ENCODE peak calls at places on chromosome 17, in six cellular contexts. F is body of pancreas, I is H1, Y is choroid plexus epithelial cell, P is IMR-90, V is lung. Q is an unnamed sample.

GRCh38 chr17:17382060-17382449 is 78.9 kb downstream of the NT5M start:
- DNase-seq in F (no peak), I (no peak), Y (no peak), P (no peak), V (no peak), Q (no peak)

GRCh38 chr17:37848690-37849616 is 75.3 kb upstream of the TBC1D3K start:
- DNase-seq in F (no peak), I (no peak), Y (peak; percentile 79), P (peak; percentile 96), V (no peak), Q (peak; percentile 75)

GRCh38 chr17:82104797-82105416 is 6.9 kb upstream of the FASN start:
- DNase-seq in F (no peak), I (no peak), Y (no peak), P (no peak), V (no peak), Q (no peak)

GRCh38 chr17:38428643-38429371 is 543 bp downstream of the ARHGAP23 start:
- DNase-seq in F (peak; percentile 59), I (no peak), Y (peak; percentile 38), P (peak; percentile 46), V (no peak), Q (no peak)

GRCh38 chr17:9981344-9981915 is 76.4 kb upstream of the RCVRN start:
- DNase-seq in F (no peak), I (no peak), Y (no peak), P (no peak), V (no peak), Q (no peak)

GRCh38 chr17:152860-153420 is 15.6 kb downstream of the SCGB1C2 start:
- DNase-seq in F (no peak), I (no peak), Y (no peak), P (no peak), V (no peak), Q (no peak)

GRCh38 chr17:41989702-41990419 is 23.3 kb downstream of the CNP start:
- DNase-seq in F (no peak), I (no peak), Y (no peak), P (no peak), V (no peak), Q (no peak)

GRCh38 chr17:42980766-42981397 is 517 bp downstream of the RUNDC1 start:
- DNase-seq in F (peak; percentile 54), I (no peak), Y (peak; percentile 59), P (peak; percentile 64), V (peak; percentile 48), Q (peak; percentile 85)

GRCh38 chr17:8679136-8679535 is 48.6 kb upstream of the MYH10 start:
- DNase-seq in F (no peak), I (no peak), Y (no peak), P (no peak), V (no peak), Q (peak; percentile 2)

GRCh38 chr17:28985950-28986713 is 19.7 kb downstream of the SEZ6 start:
- DNase-seq in F (no peak), I (peak; percentile 31), Y (no peak), P (no peak), V (no peak), Q (no peak)

GRCh38 chr17:10077561-10078299 is 120.7 kb downstream of the GAS7 start:
- DNase-seq in F (no peak), I (no peak), Y (no peak), P (no peak), V (no peak), Q (no peak)

GRCh38 chr17:32142038-32142856 is at the start of gene RHOT1:
- DNase-seq in F (peak; percentile 73), I (no peak), Y (peak; percentile 92), P (peak; percentile 90), V (peak; percentile 69), Q (peak; percentile 87)

GRCh38 chr17:9016941-9017552 is 4.3 kb upstream of the NTN1 start:
- DNase-seq in F (peak; percentile 59), I (no peak), Y (no peak), P (no peak), V (no peak), Q (no peak)

GRCh38 chr17:82287849-82288601 is 14.5 kb upstream of the CSNK1D start:
- DNase-seq in F (peak; percentile 94), I (no peak), Y (peak; percentile 97), P (peak; percentile 74), V (peak; percentile 88), Q (no peak)

GRCh38 chr17:21275579-21276339 is 8.8 kb upstream of the MAP2K3 start:
- DNase-seq in F (peak; percentile 94), I (no peak), Y (peak; percentile 77), P (peak; percentile 64), V (peak; percentile 96), Q (peak; percentile 98)

GRCh38 chr17:55157165-55157564 is 107.6 kb upstream of the HLF start:
- DNase-seq in F (no peak), I (no peak), Y (peak; percentile 77), P (peak; percentile 53), V (no peak), Q (no peak)

GRCh38 chr17:48575673-48576478 is 2.3 kb downstream of the HOXB4 start:
- DNase-seq in F (no peak), I (no peak), Y (no peak), P (peak; percentile 67), V (no peak), Q (no peak)

GRCh38 chr17:56167491-56167890 is 14.2 kb downstream of the ANKFN1 start:
- DNase-seq in F (no peak), I (no peak), Y (no peak), P (no peak), V (no peak), Q (no peak)

GRCh38 chr17:42313773-42314566 is 25.7 kb downstream of the STAT5A start:
- DNase-seq in F (no peak), I (no peak), Y (no peak), P (no peak), V (no peak), Q (no peak)

DNA sequence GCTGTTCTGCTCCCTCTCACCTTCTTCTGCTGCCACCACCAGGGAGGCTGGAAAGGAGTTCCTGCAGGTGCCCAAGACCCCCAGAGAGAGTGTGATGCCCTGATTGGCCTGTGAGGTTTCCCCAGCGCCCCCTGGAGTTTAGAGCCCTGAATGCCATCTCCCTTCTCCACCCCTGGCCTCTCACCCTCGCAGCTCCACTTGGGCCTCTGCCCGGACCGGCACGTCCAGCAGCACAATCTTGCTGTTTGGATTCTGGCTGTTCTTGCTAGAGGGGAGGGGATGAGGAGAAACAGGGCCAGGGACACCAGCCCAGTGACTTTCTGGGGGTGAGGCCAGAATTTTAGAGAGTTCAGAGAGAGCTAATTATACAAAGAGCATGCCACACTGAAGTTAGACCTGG is 12.5 kb upstream of the FAM171A2 start:
- DNase-seq in F (no peak), I (no peak), Y (peak; percentile 55), P (peak; percentile 10), V (no peak), Q (peak; percentile 79)
- TF ChIP-seq CTCF in F (no peak), I (peak; percentile 79), Y (peak; percentile 63), P (peak; percentile 41), V (no peak), Q (no peak)

GRCh38 chr17:40617678-40618240 is 29.9 kb downstream of the SMARCE1 start:
- DNase-seq in F (no peak), I (no peak), Y (no peak), P (no peak), V (no peak), Q (peak; percentile 13)
- TF ChIP-seq CTCF in F (no peak), I (peak; percentile 44), Y (no peak), P (no peak), V (no peak), Q (no peak)

GRCh38 chr17:74361613-74362391 is at the start of gene BTBD17:
- DNase-seq in F (peak; percentile 59), I (no peak), Y (peak; percentile 51), P (no peak), V (peak; percentile 40), Q (peak; percentile 78)
- TF ChIP-seq CTCF in F (peak; percentile 59), I (peak; percentile 100), Y (peak; percentile 61), P (peak; percentile 32), V (peak; percentile 27), Q (peak; percentile 51)

DNA sequence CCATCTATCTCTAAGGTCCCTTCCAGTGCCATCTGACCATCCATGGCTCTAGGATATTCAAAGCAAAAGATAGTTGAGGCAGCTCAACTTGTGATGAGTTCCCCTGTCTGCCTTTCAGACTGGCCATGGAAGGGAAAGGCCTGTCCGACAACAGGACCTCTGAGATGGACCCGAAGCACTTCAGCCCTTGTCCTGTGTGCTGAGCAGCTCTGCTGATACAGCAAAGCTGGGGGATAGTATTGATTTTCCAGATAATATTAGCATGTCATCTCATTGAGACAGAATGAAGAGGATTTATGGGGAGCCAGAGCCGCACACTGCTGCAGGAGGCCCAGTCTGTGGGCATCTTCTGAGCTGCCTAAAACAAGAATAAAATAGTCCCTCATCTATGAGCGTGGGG is 96.7 kb upstream of the TBX2 start:
- DNase-seq in F (no peak), I (no peak), Y (no peak), P (no peak), V (no peak), Q (no peak)
- TF ChIP-seq CTCF in F (no peak), I (no peak), Y (no peak), P (no peak), V (no peak), Q (no peak)

GRCh38 chr17:49880291-49881053 is 32.6 kb upstream of the TAC4 start:
- DNase-seq in F (peak; percentile 82), I (peak; percentile 85), Y (peak; percentile 67), P (peak; percentile 44), V (peak; percentile 81), Q (peak; percentile 95)
- TF ChIP-seq CTCF in F (peak; percentile 93), I (peak; percentile 96), Y (peak; percentile 88), P (peak; percentile 77), V (peak; percentile 83), Q (peak; percentile 83)

DNA sequence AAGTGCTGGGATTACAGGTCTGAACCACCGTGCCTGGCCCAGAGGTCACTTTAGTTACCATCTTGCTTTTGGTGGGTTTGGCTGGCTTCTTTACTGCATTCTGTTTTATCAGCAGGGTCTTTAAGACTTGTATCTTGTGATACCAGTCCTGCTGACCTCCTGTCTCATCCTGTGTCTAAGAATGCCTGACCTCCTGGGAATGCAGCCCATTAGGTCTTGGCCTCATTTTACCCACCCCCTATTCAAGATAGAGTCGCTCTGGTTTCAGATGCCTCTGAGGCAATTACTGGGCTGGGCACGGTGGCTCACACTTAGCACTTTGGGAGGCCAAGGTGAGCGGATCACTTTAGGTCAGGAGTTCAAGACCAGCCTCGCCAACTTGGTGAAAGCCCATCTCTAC is 63.8 kb downstream of the MFSD11 start:
- DNase-seq in F (no peak), I (no peak), Y (no peak), P (no peak), V (no peak), Q (no peak)
- TF ChIP-seq CTCF in F (no peak), I (no peak), Y (no peak), P (no peak), V (no peak), Q (no peak)

DNA sequence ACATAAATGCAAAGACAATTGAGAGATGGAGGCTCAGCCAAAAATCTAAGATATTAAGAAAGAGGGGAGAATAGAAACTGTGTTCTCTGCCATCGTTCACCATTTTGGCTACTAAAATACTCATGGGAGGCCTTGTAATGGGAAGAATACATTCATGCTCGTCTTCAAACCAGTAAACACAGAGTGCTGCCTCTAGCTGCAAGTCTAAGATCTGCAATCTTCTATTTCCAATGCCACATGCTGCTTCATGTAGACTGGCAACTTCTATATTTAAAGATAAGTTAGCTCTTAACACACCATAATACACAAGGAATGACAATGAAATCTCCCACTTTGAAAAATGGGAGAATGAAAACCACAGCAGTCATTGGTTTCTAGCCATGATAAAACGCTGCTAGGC is 387.3 kb downstream of the HS3ST3B1 start:
- DNase-seq in F (no peak), I (no peak), Y (peak; percentile 20), P (no peak), V (no peak), Q (no peak)
- TF ChIP-seq CTCF in F (no peak), I (no peak), Y (peak; percentile 46), P (no peak), V (no peak), Q (no peak)

GRCh38 chr17:2155482-2156051 is 100.7 kb downstream of the HIC1 start:
- DNase-seq in F (no peak), I (no peak), Y (no peak), P (no peak), V (no peak), Q (no peak)
- TF ChIP-seq CTCF in F (no peak), I (no peak), Y (no peak), P (no peak), V (no peak), Q (no peak)

Q was measured in GM13976.